ENCODE peak calls at places on chromosomes 1 and 21, in six cellular contexts. C is neural progenitor cell, W is psoas muscle, M is breast epithelium, Q is right lobe of liver, N is left ventricle myocardium inferior. H is an unnamed sample.

GRCh38 chr1:183223467-183223866 is 37.4 kb downstream of the LAMC2 start:
- DNase-seq in M (no peak), C (no peak), W (no peak), N (no peak), Q (no peak), H (no peak)

GRCh38 chr1:111963985-111964738 is 25.3 kb downstream of the KCND3 start:
- DNase-seq in Q (no peak), C (peak; percentile 55), N (no peak), M (no peak), W (no peak), H (no peak)

GRCh38 chr1:209775634-209776033 is 8.7 kb downstream of the C1orf74 start:
- DNase-seq in W (no peak), Q (no peak), N (no peak), M (no peak), C (no peak), H (no peak)

GRCh38 chr21:33046455-33046854 is 20.7 kb downstream of the OLIG2 start:
- DNase-seq in N (no peak), C (no peak), W (no peak), M (no peak), Q (no peak), H (no peak)

GRCh38 chr1:32241011-32241763 is 5.8 kb upstream of the FAM167B start:
- DNase-seq in C (peak; percentile 77), W (peak; percentile 73), M (peak; percentile 46), Q (no peak), N (peak; percentile 65), H (peak; percentile 82)

GRCh38 chr1:29758764-29759499 is 522.6 kb downstream of the PTPRU start:
- DNase-seq in C (no peak), N (no peak), Q (no peak), M (peak; percentile 6), W (no peak), H (no peak)

GRCh38 chr1:19665456-19666138 is 922 bp downstream of the HTR6 start:
- DNase-seq in M (no peak), C (peak; percentile 59), Q (no peak), N (no peak), W (no peak), H (no peak)

GRCh38 chr1:155123801-155124200 is 3.9 kb upstream of the EFNA1 start:
- DNase-seq in W (no peak), Q (no peak), N (no peak), M (no peak), C (no peak), H (no peak)

GRCh38 chr1:76105269-76105850 is 30.8 kb downstream of the ST6GALNAC3 start:
- DNase-seq in M (no peak), C (no peak), N (no peak), Q (no peak), W (no peak), H (no peak)

GRCh38 chr1:16129316-16129715 is 26.6 kb downstream of the EPHA2 start:
- DNase-seq in W (no peak), C (no peak), M (no peak), Q (no peak), N (no peak), H (no peak)

GRCh38 chr1:229031491-229032341 is 239.2 kb upstream of the RAB4A start:
- DNase-seq in W (no peak), N (no peak), Q (no peak), M (no peak), C (no peak), H (no peak)

GRCh38 chr1:65422241-65423203 is 2.1 kb downstream of the LEPR start:
- DNase-seq in W (no peak), M (no peak), C (no peak), N (no peak), Q (no peak), H (no peak)

GRCh38 chr1:111615874-111616715 is 3.5 kb upstream of the RAP1A start:
- DNase-seq in M (no peak), Q (no peak), N (no peak), W (no peak), C (no peak), H (no peak)

GRCh38 chr1:59123081-59123675 is 173.7 kb upstream of the FGGY start:
- DNase-seq in W (no peak), N (no peak), Q (no peak), M (no peak), C (no peak), H (no peak)

GRCh38 chr1:91693542-91693941 is 192.4 kb downstream of the TGFBR3 start:
- DNase-seq in W (peak; percentile 25), M (no peak), C (no peak), N (peak; percentile 61), Q (no peak), H (no peak)

GRCh38 chr1:23525558-23526174 is 5.4 kb downstream of the E2F2 start:
- DNase-seq in N (no peak), W (no peak), C (no peak), Q (no peak), M (no peak), H (no peak)

GRCh38 chr1:178189814-178190213 is 95.9 kb downstream of the RASAL2 start:
- DNase-seq in W (no peak), Q (no peak), C (peak; percentile 66), N (no peak), M (no peak), H (no peak)

GRCh38 chr1:200198247-200198646 is 170.7 kb downstream of the NR5A2 start:
- DNase-seq in Q (no peak), M (no peak), W (no peak), N (no peak), C (no peak), H (no peak)

GRCh38 chr1:12075195-12076114 is 12.4 kb downstream of the TNFRSF8 start:
- DNase-seq in C (no peak), M (no peak), Q (no peak), W (no peak), N (no peak), H (no peak)

GRCh38 chr1:48177257-48177656 is 45.3 kb upstream of the SLC5A9 start:
- DNase-seq in N (no peak), C (no peak), Q (no peak), W (no peak), M (no peak), H (no peak)

GRCh38 chr1:67460648-67461500 is 30.7 kb upstream of the SERBP1 start:
- DNase-seq in N (peak; percentile 63), M (no peak), W (peak; percentile 44), C (peak; percentile 20), Q (no peak), H (no peak)

GRCh38 chr1:203555046-203555445 is 61.1 kb downstream of the OPTC start:
- DNase-seq in Q (no peak), M (no peak), C (no peak), W (no peak), N (no peak), H (no peak)

GRCh38 chr1:10629816-10630571 is 155.2 kb downstream of the PEX14 start:
- DNase-seq in N (peak; percentile 13), C (no peak), W (peak; percentile 12), M (no peak), Q (peak; percentile 46), H (no peak)

GRCh38 chr21:39048574-39048973 is 134.7 kb downstream of the PSMG1 start:
- DNase-seq in W (no peak), Q (no peak), C (no peak), N (no peak), M (no peak), H (no peak)

GRCh38 chr1:150235436-150235851 is 468 bp downstream of the ANP32E start:
- DNase-seq in N (no peak), C (peak; percentile 24), W (no peak), Q (peak; percentile 53), M (no peak), H (no peak)

GRCh38 chr1:21489146-21489545 is 20.1 kb upstream of the ALPL start:
- DNase-seq in W (no peak), Q (no peak), C (no peak), N (no peak), M (no peak), H (no peak)

DNA sequence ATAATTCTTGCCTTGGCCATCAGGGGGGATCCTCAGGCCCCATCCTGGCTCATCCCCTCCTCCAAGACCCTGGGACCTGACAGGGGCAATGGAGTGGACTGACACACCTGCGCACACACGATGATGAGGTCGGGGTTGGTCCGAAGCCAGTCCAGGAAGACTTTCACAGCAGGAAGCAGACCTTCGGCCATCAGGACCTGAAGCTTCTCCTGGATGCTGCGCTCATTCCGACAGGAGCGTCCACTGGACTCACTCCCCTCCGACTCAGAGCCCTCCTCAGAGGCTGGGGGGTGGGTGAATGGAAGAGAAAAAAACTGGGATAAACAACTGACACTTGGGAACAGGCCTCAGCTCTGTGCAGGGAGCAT is 15.4 kb upstream of the PAQR6 start:
- DNase-seq in M (no peak), C (no peak), W (no peak), N (no peak), Q (no peak), H (no peak)
- H3K27ac ChIP-seq in M (no peak overlapping the region), C (no peak overlapping the region), W (no peak overlapping the region), N (no peak overlapping the region), Q (no peak overlapping the region), H (peak overlapping the region; percentile 47)

GRCh38 chr1:101843160-101843559 is 153.6 kb downstream of the OLFM3 start:
- DNase-seq in Q (no peak), C (peak; percentile 65), N (no peak), M (no peak), W (no peak), H (no peak)
- H3K27ac ChIP-seq in Q (no peak overlapping the region), C (peak overlapping the region; percentile 57), N (no peak overlapping the region), M (no peak overlapping the region), W (no peak overlapping the region), H (no peak overlapping the region)

GRCh38 chr1:64077281-64077940 is 126.0 kb upstream of the UBE2U start:
- DNase-seq in W (no peak), C (no peak), N (no peak), Q (no peak), M (peak; percentile 34), H (peak; percentile 25)

GRCh38 chr1:64074767-64075166 is 128.7 kb upstream of the UBE2U start:
- DNase-seq in Q (no peak), W (no peak), M (no peak), C (no peak), N (no peak), H (no peak)

GRCh38 chr1:64072089-64072835 is 131.2 kb upstream of the UBE2U start:
- DNase-seq in Q (no peak), M (no peak), N (no peak), W (no peak), C (no peak), H (no peak)

GRCh38 chr1:64073705-64074104 is 129.7 kb upstream of the UBE2U start:
- DNase-seq in Q (no peak), W (no peak), M (no peak), C (peak; percentile 49), N (no peak), H (no peak)
- H3K27ac ChIP-seq in Q (no peak overlapping the region), W (no peak overlapping the region), M (no peak overlapping the region), C (peak overlapping the region; percentile 21), N (peak overlapping the region; percentile 68), H (no peak overlapping the region)

GRCh38 chr1:232939748-232940147 is 10.7 kb upstream of the NTPCR start:
- DNase-seq in M (no peak), C (no peak), W (no peak), Q (no peak), N (no peak), H (no peak)

GRCh38 chr1:232940262-232940661 is 10.1 kb upstream of the NTPCR start:
- DNase-seq in C (no peak), N (no peak), Q (no peak), M (no peak), W (no peak), H (no peak)

GRCh38 chr1:232943679-232944252 is 6.6 kb upstream of the NTPCR start:
- DNase-seq in C (no peak), N (no peak), M (no peak), W (no peak), Q (no peak), H (no peak)

GRCh38 chr1:232944342-232944741 is 6.1 kb upstream of the NTPCR start:
- DNase-seq in C (no peak), N (no peak), M (no peak), Q (no peak), W (no peak), H (no peak)

GRCh38 chr1:232942413-232943294 is 7.8 kb upstream of the NTPCR start:
- DNase-seq in N (no peak), W (no peak), Q (no peak), M (no peak), C (no peak), H (no peak)
- H3K27ac ChIP-seq in N (no peak overlapping the region), W (no peak overlapping the region), Q (no peak overlapping the region), M (no peak overlapping the region), C (no peak overlapping the region), H (no peak overlapping the region)